ENCODE peak calls at places on chromosomes 13 and 19, in seven cellular contexts. Q, B, X, T, Y, W and J are unnamed samples.

GRCh38 chr19:52590728-52591127 is 20.6 kb downstream of the ZNF701 start:
- DNase-seq in Q (no peak), B (no peak), X (no peak), T (no peak), Y (no peak), W (no peak), J (no peak)

GRCh38 chr13:33510350-33510749 is 224.8 kb upstream of the STARD13 start:
- DNase-seq in Q (no peak), B (no peak), X (no peak), T (no peak), Y (no peak), W (no peak), J (no peak)

GRCh38 chr13:41268764-41269163 is 5.4 kb upstream of the MTRF1 start:
- DNase-seq in Q (no peak), B (peak; percentile 34), X (no peak), T (peak; percentile 5), Y (peak; percentile 30), W (no peak), J (peak; percentile 22)

GRCh38 chr13:85266771-85267170 is 532.4 kb downstream of the SLITRK6 start:
- DNase-seq in Q (no peak), B (no peak), X (no peak), T (peak; percentile 11), Y (no peak), W (no peak), J (no peak)

GRCh38 chr19:18126097-18126496 is 26.9 kb upstream of the PIK3R2 start:
- DNase-seq in Q (no peak), B (no peak), X (no peak), T (no peak), Y (no peak), W (no peak), J (no peak)

GRCh38 chr13:110455444-110455843 is 106.1 kb downstream of the RAB20 start:
- DNase-seq in Q (no peak), B (no peak), X (no peak), T (no peak), Y (no peak), W (no peak), J (no peak)

GRCh38 chr13:79679334-79679733 is 198.4 kb downstream of the NDFIP2 start:
- DNase-seq in Q (peak; percentile 66), B (peak; percentile 77), X (peak; percentile 62), T (peak; percentile 76), Y (peak; percentile 64), W (peak; percentile 26), J (peak; percentile 59)

GRCh38 chr19:47018923-47019322 is 714 bp upstream of the NPAS1 start:
- DNase-seq in Q (no peak), B (no peak), X (no peak), T (no peak), Y (no peak), W (no peak), J (no peak)

GRCh38 chr19:51354742-51355148 is 11.4 kb downstream of the ETFB start:
- DNase-seq in Q (no peak), B (peak; percentile 13), X (no peak), T (peak; percentile 70), Y (no peak), W (no peak), J (no peak)

GRCh38 chr13:67735651-67736050 is 505.5 kb upstream of the PCDH9 start:
- DNase-seq in Q (no peak), B (no peak), X (no peak), T (no peak), Y (no peak), W (no peak), J (no peak)

GRCh38 chr13:67740871-67741475 is 510.8 kb upstream of the PCDH9 start:
- DNase-seq in Q (no peak), B (peak; percentile 7), X (no peak), T (no peak), Y (no peak), W (no peak), J (no peak)

GRCh38 chr13:67742478-67742877 is 512.3 kb upstream of the PCDH9 start:
- DNase-seq in Q (no peak), B (no peak), X (no peak), T (no peak), Y (no peak), W (no peak), J (no peak)

DNA sequence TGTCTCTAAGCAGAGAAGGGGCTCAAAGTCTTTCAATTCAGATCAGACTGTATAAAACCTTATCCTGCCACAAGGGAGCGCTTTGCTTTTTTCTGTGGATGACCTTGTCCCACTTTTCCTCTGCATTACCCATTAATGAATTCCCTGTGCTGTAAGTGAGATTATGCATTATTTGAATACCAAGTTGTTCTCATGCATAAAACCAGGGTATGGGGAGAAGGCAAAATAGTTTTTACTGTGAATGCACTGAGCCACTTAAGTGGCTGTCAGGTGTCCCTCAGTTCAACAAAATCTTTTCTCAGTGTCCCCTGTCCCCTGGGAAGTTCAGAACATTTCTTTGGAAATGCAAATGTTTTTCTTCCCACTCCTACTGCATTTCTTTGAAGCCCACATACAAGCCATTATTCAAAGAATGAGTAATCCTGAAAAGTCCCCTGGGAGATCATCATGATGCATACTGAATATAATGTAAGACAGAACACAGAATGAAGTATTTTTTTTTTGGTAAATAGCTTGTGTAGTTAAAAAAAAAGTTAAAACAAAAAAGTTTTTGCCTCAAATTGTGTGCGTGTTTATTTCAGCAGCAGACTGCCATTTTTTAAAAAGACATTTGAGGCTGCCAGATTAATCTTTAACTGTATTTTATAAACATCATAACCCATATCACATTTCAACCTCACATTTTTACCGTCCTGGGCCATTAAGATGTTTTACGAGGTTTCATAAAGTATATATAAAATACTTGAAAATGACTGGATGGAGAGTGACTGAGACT is 506.7 kb upstream of the PCDH9 start:
- DNase-seq in Q (no peak), B (peak; percentile 90), X (peak; percentile 89), T (peak; percentile 81), Y (peak; percentile 1), W (peak; percentile 37), J (no peak)
- TF ChIP-seq CTCF in Q (no peak), B (no peak), X (peak; percentile 58), T (peak; percentile 68), Y (peak; percentile 2), W (peak; percentile 60), J (no peak)

DNA sequence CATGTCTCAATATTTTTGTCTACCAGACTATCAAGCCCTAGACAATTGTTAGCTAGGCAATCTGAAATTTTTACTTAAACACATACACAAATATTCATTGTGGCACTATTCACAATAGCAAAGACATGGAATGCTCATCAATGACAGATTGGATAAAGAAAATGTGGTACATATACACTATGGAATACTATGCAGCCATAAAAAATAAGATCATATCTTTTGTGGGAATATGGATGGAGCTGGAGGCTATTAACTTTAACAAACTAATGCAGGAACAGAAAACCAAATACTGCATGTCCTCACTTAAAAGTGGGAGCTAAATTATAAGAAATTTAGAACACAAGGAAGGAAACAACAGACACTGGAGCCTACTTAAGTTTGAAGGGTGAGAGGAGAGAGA is 288.6 kb upstream of the MIR17HG start:
- DNase-seq in Q (no peak), B (no peak), X (no peak), T (no peak), Y (no peak), W (no peak), J (no peak)
- H3K4me3 ChIP-seq in Q (no peak overlapping the region), B (no peak overlapping the region), X (no peak overlapping the region), T (no peak overlapping the region), Y (no peak overlapping the region), W (no peak overlapping the region), J (no peak overlapping the region)

GRCh38 chr19:11281336-11282049 is 14.5 kb upstream of the TSPAN16 start:
- DNase-seq in Q (no peak), B (no peak), X (no peak), T (no peak), Y (no peak), W (no peak), J (no peak)
- TF ChIP-seq CTCF in Q (no peak), B (no peak), X (no peak), T (no peak), Y (no peak), W (no peak), J (no peak)

DNA sequence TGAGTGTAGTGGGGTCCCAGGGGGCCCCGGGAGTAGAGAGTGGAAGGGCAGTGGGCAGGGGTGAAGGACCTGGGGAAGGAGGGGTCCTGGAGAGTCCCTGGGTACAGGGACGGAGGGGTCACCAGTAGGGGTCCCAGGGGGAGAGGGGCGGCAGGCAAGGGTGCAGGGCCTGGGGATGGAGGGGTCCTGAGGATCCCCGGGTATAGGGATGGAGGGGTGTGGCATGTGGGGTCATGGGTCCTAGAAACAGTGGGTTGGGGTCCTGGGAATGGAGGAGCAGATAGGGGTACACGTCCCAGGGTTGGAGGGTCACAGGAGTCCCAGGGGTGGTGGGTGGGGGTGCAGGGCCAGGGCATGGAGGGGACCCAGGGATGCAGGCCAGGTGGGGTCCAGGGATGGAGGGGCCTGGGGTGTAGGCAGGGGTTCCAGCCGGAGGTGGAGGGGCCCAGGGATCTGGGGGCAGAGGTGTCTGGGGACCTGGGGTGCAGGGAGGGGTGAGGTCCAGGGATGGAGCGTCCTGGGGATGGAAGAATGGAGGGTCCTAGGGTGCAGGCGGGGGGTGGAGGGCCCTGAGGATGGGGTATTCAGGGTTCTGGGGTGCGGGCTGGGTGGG is 1.3 kb downstream of the BTBD2 start:
- DNase-seq in Q (no peak), B (no peak), X (no peak), T (no peak), Y (no peak), W (no peak), J (no peak)
- H3K4me3 ChIP-seq in Q (peak overlapping the region; percentile 63), B (peak overlapping the region; percentile 62), X (peak overlapping the region; percentile 57), T (peak overlapping the region; percentile 65), Y (peak overlapping the region; percentile 60), W (peak overlapping the region; percentile 72), J (peak overlapping the region; percentile 60)